ENCODE peak calls at places on chromosomes 7 and 10, in nine cellular contexts. One of them, this sample, is unnamed.

GRCh38 chr7:40784176-40784575 is 649.4 kb downstream of the SUGCT start:
- DNase-seq in thoracic aorta: no peak
- DNase-seq in neural progenitor cell: no peak
- DNase-seq in cardiac muscle cell: no peak
- DNase-seq in PC-9: no peak
- DNase-seq in uterus: no peak
- DNase-seq in brain microvascular endothelial cell: no peak
- DNase-seq in fibroblast of pulmonary artery: no peak
- DNase-seq in mammary epithelial cell: no peak
- DNase-seq in this sample: no peak

GRCh38 chr10:17682236-17682946 is 38.4 kb downstream of the STAM start:
- DNase-seq in fibroblast of pulmonary artery: peak; percentile 38
- DNase-seq in neural progenitor cell: no peak
- DNase-seq in uterus: no peak
- DNase-seq in thoracic aorta: no peak
- DNase-seq in cardiac muscle cell: peak; percentile 46
- DNase-seq in brain microvascular endothelial cell: no peak
- DNase-seq in PC-9: no peak
- DNase-seq in mammary epithelial cell: no peak
- DNase-seq in this sample: no peak

GRCh38 chr7:124251616-124252015 is 218.7 kb upstream of the TMEM229A start:
- DNase-seq in mammary epithelial cell: no peak
- DNase-seq in PC-9: no peak
- DNase-seq in thoracic aorta: no peak
- DNase-seq in fibroblast of pulmonary artery: no peak
- DNase-seq in uterus: no peak
- DNase-seq in neural progenitor cell: no peak
- DNase-seq in cardiac muscle cell: no peak
- DNase-seq in brain microvascular endothelial cell: no peak
- DNase-seq in this sample: no peak

GRCh38 chr7:95608344-95609173 is 12.2 kb upstream of the PDK4 start:
- DNase-seq in thoracic aorta: peak; percentile 82
- DNase-seq in uterus: peak; percentile 97
- DNase-seq in mammary epithelial cell: peak; percentile 62
- DNase-seq in cardiac muscle cell: peak; percentile 100
- DNase-seq in neural progenitor cell: peak; percentile 3
- DNase-seq in PC-9: peak; percentile 97
- DNase-seq in fibroblast of pulmonary artery: peak; percentile 99
- DNase-seq in brain microvascular endothelial cell: peak; percentile 93
- DNase-seq in this sample: peak; percentile 96

GRCh38 chr10:44946201-44946600 is 13.4 kb upstream of the RASSF4 start:
- DNase-seq in PC-9: no peak
- DNase-seq in fibroblast of pulmonary artery: no peak
- DNase-seq in uterus: no peak
- DNase-seq in mammary epithelial cell: no peak
- DNase-seq in brain microvascular endothelial cell: no peak
- DNase-seq in cardiac muscle cell: peak; percentile 41
- DNase-seq in neural progenitor cell: no peak
- DNase-seq in thoracic aorta: no peak
- DNase-seq in this sample: no peak

GRCh38 chr10:102782698-102783540 is 39.2 kb downstream of the WBP1L start:
- DNase-seq in neural progenitor cell: no peak
- DNase-seq in thoracic aorta: peak; percentile 79
- DNase-seq in fibroblast of pulmonary artery: peak; percentile 96
- DNase-seq in brain microvascular endothelial cell: peak; percentile 85
- DNase-seq in uterus: peak; percentile 82
- DNase-seq in cardiac muscle cell: peak; percentile 92
- DNase-seq in mammary epithelial cell: peak; percentile 96
- DNase-seq in PC-9: no peak
- DNase-seq in this sample: no peak

GRCh38 chr10:46220872-46221538 is 65.8 kb upstream of the ANTXRL start:
- DNase-seq in brain microvascular endothelial cell: no peak
- DNase-seq in cardiac muscle cell: no peak
- DNase-seq in PC-9: no peak
- DNase-seq in thoracic aorta: no peak
- DNase-seq in neural progenitor cell: no peak
- DNase-seq in fibroblast of pulmonary artery: no peak
- DNase-seq in uterus: no peak
- DNase-seq in mammary epithelial cell: no peak
- DNase-seq in this sample: no peak

GRCh38 chr7:42315631-42316030 is 78.6 kb upstream of the GLI3 start:
- DNase-seq in thoracic aorta: no peak
- DNase-seq in cardiac muscle cell: peak; percentile 18
- DNase-seq in uterus: no peak
- DNase-seq in fibroblast of pulmonary artery: peak; percentile 14
- DNase-seq in mammary epithelial cell: peak; percentile 17
- DNase-seq in brain microvascular endothelial cell: peak; percentile 86
- DNase-seq in PC-9: no peak
- DNase-seq in neural progenitor cell: no peak
- DNase-seq in this sample: no peak

GRCh38 chr7:108001759-108002725 is 919 bp downstream of the LAMB1 start:
- DNase-seq in uterus: peak; percentile 40
- DNase-seq in PC-9: no peak
- DNase-seq in brain microvascular endothelial cell: no peak
- DNase-seq in neural progenitor cell: peak; percentile 48
- DNase-seq in thoracic aorta: no peak
- DNase-seq in mammary epithelial cell: peak; percentile 29
- DNase-seq in cardiac muscle cell: no peak
- DNase-seq in fibroblast of pulmonary artery: no peak
- DNase-seq in this sample: peak; percentile 64

GRCh38 chr7:621572-622285 is 102.1 kb upstream of the PDGFA start:
- DNase-seq in brain microvascular endothelial cell: no peak
- DNase-seq in uterus: no peak
- DNase-seq in neural progenitor cell: no peak
- DNase-seq in fibroblast of pulmonary artery: no peak
- DNase-seq in mammary epithelial cell: no peak
- DNase-seq in cardiac muscle cell: no peak
- DNase-seq in PC-9: peak; percentile 75
- DNase-seq in thoracic aorta: no peak
- DNase-seq in this sample: peak; percentile 37

GRCh38 chr7:3176112-3176836 is 124.8 kb upstream of the SDK1 start:
- DNase-seq in neural progenitor cell: no peak
- DNase-seq in PC-9: no peak
- DNase-seq in fibroblast of pulmonary artery: no peak
- DNase-seq in uterus: no peak
- DNase-seq in mammary epithelial cell: no peak
- DNase-seq in cardiac muscle cell: no peak
- DNase-seq in brain microvascular endothelial cell: no peak
- DNase-seq in thoracic aorta: no peak
- DNase-seq in this sample: no peak

GRCh38 chr7:6416516-6417145 is 31.1 kb downstream of the DAGLB start:
- DNase-seq in thoracic aorta: no peak
- DNase-seq in brain microvascular endothelial cell: no peak
- DNase-seq in neural progenitor cell: peak; percentile 53
- DNase-seq in PC-9: no peak
- DNase-seq in cardiac muscle cell: peak; percentile 32
- DNase-seq in fibroblast of pulmonary artery: no peak
- DNase-seq in mammary epithelial cell: no peak
- DNase-seq in uterus: no peak
- DNase-seq in this sample: no peak

GRCh38 chr10:13555884-13556529 is 27.2 kb upstream of the BEND7 start:
- DNase-seq in cardiac muscle cell: no peak
- DNase-seq in PC-9: peak; percentile 41
- DNase-seq in mammary epithelial cell: no peak
- DNase-seq in brain microvascular endothelial cell: no peak
- DNase-seq in fibroblast of pulmonary artery: no peak
- DNase-seq in uterus: no peak
- DNase-seq in neural progenitor cell: peak; percentile 4
- DNase-seq in thoracic aorta: no peak
- DNase-seq in this sample: peak; percentile 45

DNA sequence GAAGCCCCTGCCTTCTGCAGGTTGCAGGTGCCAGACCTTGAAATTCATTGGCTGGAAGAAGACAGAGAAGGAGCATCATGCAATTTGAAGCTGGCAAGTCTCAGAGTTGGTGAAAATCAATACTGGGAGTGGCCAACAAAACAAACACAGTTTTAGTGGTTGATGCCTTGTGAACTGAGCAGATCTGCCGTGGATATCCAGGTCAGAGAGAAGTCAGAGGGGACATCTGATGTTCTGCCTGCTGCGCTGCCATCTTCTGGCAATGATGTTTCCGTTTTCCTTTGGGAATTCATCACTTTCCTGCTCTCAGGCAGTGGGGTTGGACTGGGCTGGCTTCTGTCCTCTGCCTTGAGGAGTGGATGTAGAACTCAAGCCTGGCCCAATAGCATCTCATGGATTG is 132.0 kb downstream of the RPS24 start:
- DNase-seq in brain microvascular endothelial cell: no peak
- DNase-seq in uterus: no peak
- DNase-seq in fibroblast of pulmonary artery: no peak
- DNase-seq in neural progenitor cell: peak; percentile 48
- DNase-seq in PC-9: peak; percentile 34
- DNase-seq in mammary epithelial cell: no peak
- DNase-seq in cardiac muscle cell: no peak
- DNase-seq in thoracic aorta: no peak
- DNase-seq in this sample: no peak
- TF ChIP-seq CTCF in brain microvascular endothelial cell: peak; percentile 49
- TF ChIP-seq CTCF in uterus: no peak
- TF ChIP-seq CTCF in fibroblast of pulmonary artery: no peak
- TF ChIP-seq CTCF in neural progenitor cell: peak; percentile 54
- TF ChIP-seq CTCF in PC-9: no peak
- TF ChIP-seq CTCF in mammary epithelial cell: peak; percentile 11
- TF ChIP-seq CTCF in cardiac muscle cell: no peak
- TF ChIP-seq CTCF in thoracic aorta: no peak
- TF ChIP-seq CTCF in this sample: no peak

DNA sequence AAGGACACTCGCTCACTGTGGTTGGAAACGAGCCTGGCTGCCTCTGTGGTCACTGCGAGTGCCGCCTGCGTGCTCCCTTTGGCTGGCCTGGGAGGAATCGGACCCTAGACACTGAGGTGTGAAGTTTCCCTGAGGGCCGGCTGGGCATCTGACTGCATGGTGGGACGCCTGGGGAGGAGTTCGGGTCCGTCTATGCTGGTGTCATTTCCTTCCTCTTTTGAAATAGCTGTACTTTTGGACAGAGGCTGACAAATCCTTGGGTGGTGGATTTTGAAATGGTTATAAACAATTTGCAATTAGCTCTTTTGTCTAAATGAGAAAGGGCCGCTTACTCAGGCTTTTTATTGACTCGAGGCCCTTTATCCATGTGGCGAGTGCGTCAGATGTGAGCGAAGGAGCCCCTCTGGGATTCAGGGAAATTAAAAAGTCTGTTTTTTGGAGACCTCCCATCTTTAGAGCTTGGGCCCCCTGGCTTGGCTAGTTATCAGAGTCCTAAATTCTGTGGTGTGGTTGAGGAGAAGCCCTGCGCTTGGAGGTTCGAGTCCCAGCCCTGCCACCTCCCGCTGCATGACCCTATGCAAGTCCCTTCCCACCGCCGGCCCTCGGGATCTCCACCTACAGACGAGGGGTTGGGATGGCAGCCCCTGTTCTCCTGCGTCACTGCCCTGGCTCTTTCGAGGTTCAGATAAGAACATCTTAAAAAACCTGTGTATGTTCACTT is 147.1 kb downstream of the RGS10 start:
- DNase-seq in cardiac muscle cell: peak; percentile 79
- DNase-seq in PC-9: no peak
- DNase-seq in neural progenitor cell: no peak
- DNase-seq in mammary epithelial cell: no peak
- DNase-seq in thoracic aorta: no peak
- DNase-seq in fibroblast of pulmonary artery: peak; percentile 82
- DNase-seq in uterus: no peak
- DNase-seq in brain microvascular endothelial cell: peak; percentile 37
- DNase-seq in this sample: no peak
- TF ChIP-seq CTCF in cardiac muscle cell: no peak
- TF ChIP-seq CTCF in PC-9: no peak
- TF ChIP-seq CTCF in neural progenitor cell: no peak
- TF ChIP-seq CTCF in mammary epithelial cell: no peak
- TF ChIP-seq CTCF in thoracic aorta: no peak
- TF ChIP-seq CTCF in fibroblast of pulmonary artery: no peak
- TF ChIP-seq CTCF in uterus: no peak
- TF ChIP-seq CTCF in brain microvascular endothelial cell: no peak
- TF ChIP-seq CTCF in this sample: no peak

GRCh38 chr10:85545874-85546273 is 820.7 kb downstream of the GRID1 start:
- DNase-seq in brain microvascular endothelial cell: no peak
- DNase-seq in fibroblast of pulmonary artery: no peak
- DNase-seq in thoracic aorta: no peak
- DNase-seq in mammary epithelial cell: no peak
- DNase-seq in uterus: no peak
- DNase-seq in cardiac muscle cell: no peak
- DNase-seq in neural progenitor cell: no peak
- DNase-seq in PC-9: no peak
- DNase-seq in this sample: no peak
- TF ChIP-seq CTCF in brain microvascular endothelial cell: no peak
- TF ChIP-seq CTCF in fibroblast of pulmonary artery: no peak
- TF ChIP-seq CTCF in thoracic aorta: no peak
- TF ChIP-seq CTCF in mammary epithelial cell: no peak
- TF ChIP-seq CTCF in uterus: no peak
- TF ChIP-seq CTCF in cardiac muscle cell: no peak
- TF ChIP-seq CTCF in neural progenitor cell: no peak
- TF ChIP-seq CTCF in PC-9: no peak
- TF ChIP-seq CTCF in this sample: no peak

GRCh38 chr10:63007112-63007511 is 126.0 kb upstream of the NRBF2 start:
- DNase-seq in neural progenitor cell: no peak
- DNase-seq in uterus: no peak
- DNase-seq in fibroblast of pulmonary artery: no peak
- DNase-seq in brain microvascular endothelial cell: no peak
- DNase-seq in mammary epithelial cell: no peak
- DNase-seq in PC-9: no peak
- DNase-seq in cardiac muscle cell: no peak
- DNase-seq in thoracic aorta: no peak
- DNase-seq in this sample: no peak

GRCh38 chr10:63012623-63013022 is 120.5 kb upstream of the NRBF2 start:
- DNase-seq in mammary epithelial cell: no peak
- DNase-seq in uterus: no peak
- DNase-seq in cardiac muscle cell: no peak
- DNase-seq in fibroblast of pulmonary artery: no peak
- DNase-seq in thoracic aorta: no peak
- DNase-seq in brain microvascular endothelial cell: no peak
- DNase-seq in PC-9: no peak
- DNase-seq in neural progenitor cell: no peak
- DNase-seq in this sample: no peak

GRCh38 chr10:63010203-63010602 is 122.9 kb upstream of the NRBF2 start:
- DNase-seq in brain microvascular endothelial cell: no peak
- DNase-seq in mammary epithelial cell: no peak
- DNase-seq in neural progenitor cell: no peak
- DNase-seq in fibroblast of pulmonary artery: no peak
- DNase-seq in cardiac muscle cell: no peak
- DNase-seq in PC-9: no peak
- DNase-seq in thoracic aorta: no peak
- DNase-seq in uterus: no peak
- DNase-seq in this sample: no peak

GRCh38 chr10:63005246-63005645 is 127.9 kb upstream of the NRBF2 start:
- DNase-seq in brain microvascular endothelial cell: peak; percentile 35
- DNase-seq in uterus: no peak
- DNase-seq in thoracic aorta: no peak
- DNase-seq in mammary epithelial cell: peak; percentile 88
- DNase-seq in cardiac muscle cell: peak; percentile 88
- DNase-seq in PC-9: no peak
- DNase-seq in neural progenitor cell: no peak
- DNase-seq in fibroblast of pulmonary artery: peak; percentile 79
- DNase-seq in this sample: no peak

DNA sequence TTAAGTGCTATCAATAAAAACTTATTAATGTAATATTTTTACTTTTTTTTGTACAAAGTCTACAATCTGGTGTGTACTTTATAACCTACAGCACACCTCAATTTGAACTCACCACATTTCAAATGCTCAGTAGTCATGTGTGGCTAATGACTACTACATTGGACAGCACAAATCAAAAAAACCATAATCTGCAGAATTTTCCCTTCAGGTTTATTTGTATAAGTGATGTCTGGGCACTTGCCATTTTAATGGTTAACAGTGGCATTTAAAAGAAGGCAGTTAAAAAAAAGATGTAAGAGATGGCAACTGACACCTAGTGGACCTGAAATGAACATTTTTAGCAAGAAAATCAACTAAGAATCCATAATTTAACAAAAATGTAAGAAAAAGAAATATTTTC is 124.6 kb upstream of the NRBF2 start:
- DNase-seq in cardiac muscle cell: peak; percentile 10
- DNase-seq in neural progenitor cell: no peak
- DNase-seq in thoracic aorta: no peak
- DNase-seq in mammary epithelial cell: no peak
- DNase-seq in fibroblast of pulmonary artery: peak; percentile 11
- DNase-seq in PC-9: no peak
- DNase-seq in brain microvascular endothelial cell: no peak
- DNase-seq in uterus: no peak
- DNase-seq in this sample: no peak
- TF ChIP-seq CTCF in cardiac muscle cell: no peak
- TF ChIP-seq CTCF in neural progenitor cell: no peak
- TF ChIP-seq CTCF in thoracic aorta: no peak
- TF ChIP-seq CTCF in mammary epithelial cell: no peak
- TF ChIP-seq CTCF in fibroblast of pulmonary artery: no peak
- TF ChIP-seq CTCF in PC-9: no peak
- TF ChIP-seq CTCF in brain microvascular endothelial cell: no peak
- TF ChIP-seq CTCF in uterus: no peak
- TF ChIP-seq CTCF in this sample: no peak

This sample was measured in pancreas.